ENCODE peak calls at places on chromosomes 6 and 20, in six cellular contexts. B, O, T, L, Z and R are unnamed samples.

GRCh38 chr6:20688710-20689500 is 154.6 kb downstream of the CDKAL1 start:
- DNase-seq in L (no peak), O (no peak), T (peak; percentile 29), Z (no peak), B (no peak), R (peak; percentile 37)

GRCh38 chr6:52160468-52161104 is 25.6 kb upstream of the IL17A start:
- DNase-seq in L (no peak), T (no peak), B (no peak), Z (no peak), O (no peak), R (no peak)

GRCh38 chr6:99905209-99906106 is 88.6 kb downstream of the MCHR2 start:
- DNase-seq in L (peak; percentile 33), Z (no peak), B (no peak), T (peak; percentile 29), O (no peak), R (peak; percentile 71)

GRCh38 chr20:10430704-10431103 is 3.3 kb downstream of the MKKS start:
- DNase-seq in T (no peak), B (no peak), Z (no peak), L (no peak), O (no peak), R (no peak)

GRCh38 chr20:23596856-23597255 is 8.9 kb downstream of the CST9 start:
- DNase-seq in Z (no peak), B (no peak), O (no peak), T (no peak), L (no peak), R (no peak)

GRCh38 chr20:57999465-58000111 is 228.9 kb downstream of the ANKRD60 start:
- DNase-seq in Z (no peak), O (no peak), T (no peak), L (peak; percentile 77), B (no peak), R (peak; percentile 3)

GRCh38 chr6:11043961-11044711 is at the start of gene ELOVL2:
- DNase-seq in Z (no peak), B (peak; percentile 35), T (peak; percentile 59), L (peak; percentile 94), O (peak; percentile 31), R (peak; percentile 53)

GRCh38 chr6:117380298-117380697 is 45.4 kb downstream of the ROS1 start:
- DNase-seq in Z (no peak), L (no peak), B (no peak), O (no peak), T (no peak), R (no peak)